ENCODE peak calls at places on chromosomes 4 and X, in eight cellular contexts. A is stimulated activated CD4-positive, alpha-beta T cell treated with anti-CD3 and anti-CD28 coated beads, TNF-alpha, amount 100 ng/mL, for 48 hours; U is ascending aorta; D is Peyer's patch; H is tibial artery; R is cardiac muscle cell; Z is amniotic stem cell; J is NCI-H2029. B is an unnamed sample.

GRCh38 chrX:13937370-13938052 is 92.2 kb downstream of the GEMIN8 start:
- DNase-seq in U (no peak), J (no peak), A (no peak), Z (no peak), H (no peak), D (no peak), R (peak), B (no peak)

GRCh38 chrX:73448379-73448778 is 1.5 kb downstream of the CDX4 start:
- DNase-seq in R (no peak), Z (no peak), J (no peak), A (no peak), H (no peak), D (no peak), U (no peak), B (no peak)

GRCh38 chrX:149949743-149950436 is 11.6 kb upstream of the EOLA2 start:
- DNase-seq in U (no peak), J (no peak), Z (no peak), D (no peak), H (no peak), R (no peak), A (no peak), B (no peak)

GRCh38 chr4:113469023-113469390 is 292.5 kb downstream of the CAMK2D start:
- DNase-seq in R (peak), H (no peak), U (no peak), J (no peak), A (no peak), D (no peak), Z (no peak), B (no peak)

GRCh38 chr4:3317656-3318211 is 24.9 kb downstream of the RGS12 start:
- DNase-seq in Z (no peak), U (peak), J (no peak), A (no peak), D (no peak), H (no peak), R (no peak), B (no peak)

GRCh38 chrX:15524417-15524816 is 23.8 kb downstream of the BMX start:
- DNase-seq in D (no peak), J (no peak), R (peak), Z (no peak), U (no peak), A (no peak), H (no peak), B (no peak)

GRCh38 chrX:132412208-132412607 is 76.6 kb downstream of the MBNL3 start:
- DNase-seq in Z (no peak), R (no peak), A (no peak), D (no peak), H (no peak), J (no peak), U (no peak), B (no peak)

GRCh38 chr4:171246948-171247347 is 566.3 kb upstream of the GALNTL6 start:
- DNase-seq in R (no peak), H (no peak), Z (no peak), U (no peak), A (no peak), D (no peak), J (no peak), B (no peak)

GRCh38 chr4:76125816-76126215 is 22.4 kb downstream of the NUP54 start:
- DNase-seq in H (no peak), Z (no peak), D (no peak), R (peak), J (no peak), U (no peak), A (no peak), B (no peak)

GRCh38 chr4:85495621-85496020 is 20.7 kb downstream of the ARHGAP24 start:
- DNase-seq in J (no peak), D (no peak), U (no peak), R (no peak), Z (no peak), H (no peak), A (no peak), B (no peak)

B was measured in transverse colon.